ENCODE peak calls at places on chromosomes 5 and 9, in seven cellular contexts. V is left ventricle myocardium inferior, P is lower lobe of right lung, H is hepatocyte, Z is SK-N-SH, B is IMR-90, D is left lung. S is an unnamed sample. For H3K9me3 and H3K27me3, the result is how much of the 10 kb centered on the place peaks cover.

GRCh38 chr9:113928269-113928668 is 52.2 kb downstream of the ZNF618 start:
- DNase-seq in Z (no peak), H (no peak), B (no peak), P (no peak), D (no peak), V (no peak), S (no peak)

GRCh38 chr9:124297553-124297905 is 39.8 kb downstream of the NEK6 start:
- DNase-seq in H (peak), P (peak), Z (no peak), B (peak), D (no peak), V (peak), S (peak)

GRCh38 chr5:151819830-151820229 is 48.1 kb downstream of the G3BP1 start:
- DNase-seq in Z (no peak), H (no peak), B (no peak), D (no peak), P (no peak), V (no peak), S (no peak)

GRCh38 chr5:115555084-115555633 is 10.6 kb upstream of the FEM1C start:
- DNase-seq in B (no peak), V (no peak), Z (no peak), P (no peak), H (no peak), D (no peak), S (no peak)

GRCh38 chr9:119526703-119527102 is 157.5 kb upstream of the BRINP1 start:
- DNase-seq in V (no peak), B (no peak), P (no peak), H (no peak), D (no peak), Z (no peak), S (no peak)

GRCh38 chr9:116337015-116337414 is 183.4 kb downstream of the PAPPA start:
- DNase-seq in V (no peak), H (peak), B (peak), P (no peak), Z (no peak), D (no peak), S (no peak)

GRCh38 chr5:66273131-66273530 is 129.0 kb downstream of the SREK1 start:
- DNase-seq in P (no peak), Z (no peak), H (no peak), V (no peak), B (no peak), D (no peak), S (no peak)

GRCh38 chr5:147759441-147759840 is 23.1 kb downstream of the JAKMIP2 start:
- DNase-seq in B (no peak), V (no peak), Z (no peak), D (no peak), H (no peak), P (no peak), S (no peak)

GRCh38 chr9:77546391-77546790 is 101.7 kb downstream of the GNA14 start:
- DNase-seq in V (no peak), P (no peak), B (no peak), D (no peak), Z (no peak), H (no peak), S (no peak)

GRCh38 chr9:117485176-117485575 is 70.3 kb upstream of the ASTN2 start:
- DNase-seq in B (no peak), V (no peak), D (no peak), Z (no peak), H (no peak), P (no peak), S (no peak)

GRCh38 chr5:74017786-74018211 is 391.8 kb downstream of the ARHGEF28 start:
- DNase-seq in Z (no peak), H (peak), D (no peak), V (no peak), B (peak), P (no peak), S (peak)

DNA sequence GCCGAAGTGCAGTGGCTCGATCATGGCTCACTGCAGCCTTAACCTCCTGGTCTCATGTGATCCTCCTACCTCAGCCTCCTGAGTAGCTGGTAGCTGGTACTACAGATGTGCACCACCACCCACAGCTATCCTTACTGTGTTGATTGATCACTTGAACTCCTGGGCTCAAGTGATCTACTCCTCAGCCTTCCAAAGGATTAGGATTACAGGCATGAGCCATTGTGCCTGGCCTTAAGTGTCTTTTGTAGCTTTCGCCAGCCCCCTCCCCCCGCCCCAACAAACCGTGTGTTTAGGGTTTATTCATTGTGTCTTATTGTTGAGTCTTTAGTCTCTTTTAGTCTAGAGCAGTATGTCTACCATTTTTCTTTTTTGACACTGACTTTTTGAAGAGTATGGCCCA is 33.1 kb downstream of the SPIN1 start:
- DNase-seq in P (no peak), D (no peak), Z (no peak), H (no peak), V (no peak), B (no peak), S (no peak)
- H3K9me3 ChIP-seq in P (under half), D (under half), Z (under half), H (under half), V (under half), B (under half), S (under half)

GRCh38 chr5:40683351-40683750 is 3.6 kb downstream of the PTGER4 start:
- DNase-seq in D (no peak), V (no peak), H (no peak), Z (no peak), B (no peak), P (no peak), S (no peak)
- H3K4me3 ChIP-seq in D (peak), V (peak), H (no peak), Z (no peak), B (peak), P (peak), S (peak)

DNA sequence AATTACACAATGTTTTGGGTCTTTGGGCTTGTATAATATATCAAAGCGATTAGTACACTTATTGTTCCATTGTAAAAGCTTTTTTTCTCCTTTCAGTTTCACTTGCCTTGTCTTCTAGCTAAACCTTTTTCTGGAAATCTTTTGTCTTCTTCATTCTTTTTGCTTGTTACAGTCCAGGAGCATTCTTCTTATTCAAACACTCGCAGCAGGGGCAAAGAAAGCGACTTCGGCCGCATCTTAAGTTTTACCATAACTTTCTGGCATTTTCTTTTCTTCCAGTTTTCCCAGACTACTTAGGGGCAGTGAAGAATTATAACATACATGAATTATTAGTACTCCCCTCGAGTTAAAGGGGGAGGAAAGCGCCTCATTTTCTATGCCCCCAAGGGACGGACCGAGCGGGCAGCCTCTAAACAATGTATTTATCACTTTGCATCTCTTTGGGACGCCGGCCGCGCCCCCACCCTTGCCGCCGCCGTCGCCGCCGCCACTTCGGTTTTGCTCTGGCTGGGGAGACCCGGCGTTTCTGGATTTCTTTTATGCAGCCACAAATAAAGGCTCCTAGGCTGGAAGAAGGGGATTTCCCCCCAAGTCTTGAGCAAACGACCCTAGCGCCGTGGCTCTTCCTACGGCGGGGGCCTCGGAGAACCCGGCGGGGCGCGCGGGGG is 7.5 kb upstream of the NEUROG1 start:
- DNase-seq in H (no peak), Z (no peak), V (no peak), D (no peak), B (no peak), P (no peak), S (no peak)
- H3K27me3 ChIP-seq in H (half or more), Z (half or more), V (half or more), D (half or more), B (half or more), P (half or more), S (under half)

DNA sequence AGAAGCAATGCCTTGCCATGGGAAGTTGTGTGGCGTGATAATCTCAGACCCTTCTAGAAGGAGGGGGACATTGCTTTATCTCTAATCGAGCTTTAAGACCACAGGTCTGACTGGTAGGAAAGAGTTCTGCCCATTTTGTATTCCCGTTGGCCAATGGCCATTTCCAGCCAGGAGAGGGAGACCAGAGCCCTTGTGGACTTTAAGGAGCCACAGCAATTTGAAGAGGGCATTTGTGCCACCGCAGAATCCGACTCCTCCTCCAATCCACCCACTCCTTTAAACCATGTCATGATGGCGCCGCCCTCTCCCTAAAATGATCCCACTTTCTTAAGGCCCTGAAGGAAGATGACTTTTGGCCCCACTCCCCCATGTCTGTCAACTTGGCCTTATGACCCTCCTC is 560.5 kb upstream of the ADAMTS16 start:
- DNase-seq in P (no peak), B (no peak), V (no peak), D (no peak), Z (no peak), H (no peak), S (no peak)
- H3K9me3 ChIP-seq in P (under half), B (under half), V (under half), D (under half), Z (under half), H (under half), S (under half)

DNA sequence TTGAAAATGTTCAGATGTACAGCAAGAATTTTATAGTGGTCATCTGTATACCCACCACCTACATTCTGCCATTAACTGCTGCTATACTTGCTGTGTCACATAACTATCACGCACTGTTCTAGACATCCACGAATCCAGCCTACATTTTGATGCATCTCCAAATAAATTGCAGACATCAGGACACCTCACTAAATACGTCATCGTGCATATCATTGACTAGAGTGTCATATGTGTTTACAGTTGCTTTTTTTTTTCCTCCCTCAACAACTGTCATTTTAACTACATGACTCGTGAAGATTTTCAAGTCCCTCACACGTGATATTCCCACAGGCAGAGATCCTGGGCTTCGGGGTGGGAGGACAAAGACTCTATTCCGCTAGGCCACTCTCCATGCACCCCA is 972 bp downstream of the PCYOX1L start:
- DNase-seq in H (no peak), D (no peak), Z (no peak), P (no peak), B (peak), V (no peak), S (no peak)
- H3K4me3 ChIP-seq in H (no peak), D (peak), Z (peak), P (peak), B (no peak), V (peak), S (no peak)